ENCODE peak calls at places on chromosomes 12 and 14, in six cellular contexts. One of them, this sample, is unnamed. For H3K36me3 and H3K9me3, the result is how much of the 10 kb centered on the place peaks cover.

GRCh38 chr12:85872497-85873091 is 1.5 kb upstream of the NTS start:
- DNase-seq in CD8-positive, alpha-beta T cell: no peak
- DNase-seq in A673: peak
- DNase-seq in lung: no peak
- DNase-seq in colonic mucosa: no peak
- DNase-seq in ascending aorta: no peak
- DNase-seq in this sample: no peak

GRCh38 chr12:84924956-84925355 is 12.4 kb upstream of the SLC6A15 start:
- DNase-seq in ascending aorta: no peak
- DNase-seq in CD8-positive, alpha-beta T cell: no peak
- DNase-seq in lung: no peak
- DNase-seq in colonic mucosa: no peak
- DNase-seq in A673: peak
- DNase-seq in this sample: no peak

GRCh38 chr12:87344699-87345098 is 684.5 kb downstream of the C12orf50 start:
- DNase-seq in colonic mucosa: no peak
- DNase-seq in CD8-positive, alpha-beta T cell: no peak
- DNase-seq in A673: peak
- DNase-seq in ascending aorta: no peak
- DNase-seq in lung: no peak
- DNase-seq in this sample: no peak

GRCh38 chr14:61147898-61148549 is 133.1 kb downstream of the TMEM30B start:
- DNase-seq in lung: peak
- DNase-seq in colonic mucosa: no peak
- DNase-seq in A673: no peak
- DNase-seq in CD8-positive, alpha-beta T cell: no peak
- DNase-seq in ascending aorta: peak
- DNase-seq in this sample: no peak

GRCh38 chr12:26434299-26434915 is 239.0 kb downstream of the SSPN start:
- DNase-seq in lung: no peak
- DNase-seq in colonic mucosa: peak
- DNase-seq in CD8-positive, alpha-beta T cell: no peak
- DNase-seq in A673: peak
- DNase-seq in ascending aorta: no peak
- DNase-seq in this sample: no peak

GRCh38 chr12:110370732-110371141 is 32.8 kb downstream of the ANAPC7 start:
- DNase-seq in lung: no peak
- DNase-seq in A673: no peak
- DNase-seq in colonic mucosa: no peak
- DNase-seq in CD8-positive, alpha-beta T cell: no peak
- DNase-seq in ascending aorta: no peak
- DNase-seq in this sample: no peak

GRCh38 chr12:70661762-70662161 is 24.5 kb upstream of the PTPRB start:
- DNase-seq in ascending aorta: no peak
- DNase-seq in A673: peak
- DNase-seq in lung: no peak
- DNase-seq in CD8-positive, alpha-beta T cell: no peak
- DNase-seq in colonic mucosa: no peak
- DNase-seq in this sample: no peak

GRCh38 chr12:88993655-88994054 is 358.6 kb downstream of the DUSP6 start:
- DNase-seq in lung: no peak
- DNase-seq in colonic mucosa: no peak
- DNase-seq in A673: peak
- DNase-seq in ascending aorta: no peak
- DNase-seq in CD8-positive, alpha-beta T cell: no peak
- DNase-seq in this sample: no peak

GRCh38 chr12:47391566-47391965 is 311.8 kb upstream of the AMIGO2 start:
- DNase-seq in lung: no peak
- DNase-seq in CD8-positive, alpha-beta T cell: peak
- DNase-seq in colonic mucosa: no peak
- DNase-seq in A673: no peak
- DNase-seq in ascending aorta: no peak
- DNase-seq in this sample: no peak

GRCh38 chr12:2613674-2614073 is 181.1 kb upstream of the FKBP4 start:
- DNase-seq in colonic mucosa: no peak
- DNase-seq in A673: peak
- DNase-seq in ascending aorta: peak
- DNase-seq in lung: no peak
- DNase-seq in CD8-positive, alpha-beta T cell: no peak
- DNase-seq in this sample: peak

GRCh38 chr12:43338848-43339526 is 213.0 kb downstream of the ADAMTS20 start:
- DNase-seq in lung: no peak
- DNase-seq in CD8-positive, alpha-beta T cell: no peak
- DNase-seq in A673: peak
- DNase-seq in colonic mucosa: no peak
- DNase-seq in ascending aorta: no peak
- DNase-seq in this sample: no peak

DNA sequence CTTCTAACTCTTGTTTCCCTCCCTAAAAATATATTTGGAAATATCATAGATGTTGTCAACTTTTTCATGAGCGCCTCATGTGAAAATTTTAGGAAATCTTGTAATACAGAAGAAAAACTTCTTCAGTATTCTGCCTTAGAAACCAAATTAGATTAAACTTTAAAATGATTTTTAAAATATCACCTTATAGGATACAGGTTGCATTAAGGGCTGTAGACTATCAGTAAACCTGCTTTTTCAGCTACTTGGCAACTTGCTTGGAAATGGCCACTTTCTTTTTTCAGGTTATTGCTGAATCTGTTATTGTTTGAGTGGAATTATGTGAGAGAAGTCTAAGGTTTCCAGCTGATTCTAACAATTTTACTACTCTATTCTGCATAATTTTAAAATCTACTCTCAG is 9.1 kb downstream of the EID3 start:
- DNase-seq in CD8-positive, alpha-beta T cell: no peak
- DNase-seq in colonic mucosa: no peak
- DNase-seq in ascending aorta: no peak
- DNase-seq in A673: no peak
- DNase-seq in lung: no peak
- DNase-seq in this sample: no peak
- H3K36me3 ChIP-seq in CD8-positive, alpha-beta T cell: under half
- H3K36me3 ChIP-seq in colonic mucosa: under half
- H3K36me3 ChIP-seq in ascending aorta: half or more
- H3K36me3 ChIP-seq in A673: half or more
- H3K36me3 ChIP-seq in lung: under half
- H3K36me3 ChIP-seq in this sample: half or more

GRCh38 chr12:12558291-12558690 is 4.4 kb downstream of the DUSP16 start:
- DNase-seq in lung: no peak
- DNase-seq in colonic mucosa: no peak
- DNase-seq in ascending aorta: no peak
- DNase-seq in CD8-positive, alpha-beta T cell: no peak
- DNase-seq in A673: no peak
- DNase-seq in this sample: no peak
- H3K4me3 ChIP-seq in lung: no peak
- H3K4me3 ChIP-seq in colonic mucosa: no peak
- H3K4me3 ChIP-seq in ascending aorta: no peak
- H3K4me3 ChIP-seq in CD8-positive, alpha-beta T cell: no peak
- H3K4me3 ChIP-seq in A673: no peak
- H3K4me3 ChIP-seq in this sample: no peak

GRCh38 chr12:34403706-34404376 is 381.5 kb downstream of the ALG10 start:
- DNase-seq in A673: no peak
- DNase-seq in lung: peak
- DNase-seq in colonic mucosa: peak
- DNase-seq in ascending aorta: peak
- DNase-seq in CD8-positive, alpha-beta T cell: no peak
- DNase-seq in this sample: peak
- H3K9me3 ChIP-seq in A673: under half
- H3K9me3 ChIP-seq in lung: under half
- H3K9me3 ChIP-seq in colonic mucosa: under half
- H3K9me3 ChIP-seq in ascending aorta: under half
- H3K9me3 ChIP-seq in CD8-positive, alpha-beta T cell: under half
- H3K9me3 ChIP-seq in this sample: under half

DNA sequence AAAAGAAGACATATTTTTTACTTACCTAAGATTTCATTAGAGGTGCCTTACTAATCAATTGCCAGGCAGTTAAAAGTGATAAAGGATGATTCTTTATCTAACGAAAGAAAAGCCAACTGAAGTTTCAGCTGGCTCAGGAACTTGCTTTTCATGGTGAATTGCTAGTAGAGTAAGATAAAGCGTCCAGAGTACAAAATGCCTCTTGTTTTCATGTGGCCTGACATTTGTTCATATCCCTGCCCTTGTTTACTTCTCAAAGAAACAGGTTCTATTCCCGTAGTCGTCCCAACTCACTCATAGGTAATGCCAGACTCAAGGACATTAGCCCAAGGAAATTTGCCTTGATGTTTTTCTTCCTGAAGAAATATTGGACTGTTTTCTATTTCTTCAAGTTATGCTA is 420.8 kb downstream of the RAD51B start:
- DNase-seq in colonic mucosa: no peak
- DNase-seq in A673: no peak
- DNase-seq in CD8-positive, alpha-beta T cell: no peak
- DNase-seq in ascending aorta: no peak
- DNase-seq in lung: no peak
- DNase-seq in this sample: no peak
- H3K36me3 ChIP-seq in colonic mucosa: under half
- H3K36me3 ChIP-seq in A673: under half
- H3K36me3 ChIP-seq in CD8-positive, alpha-beta T cell: under half
- H3K36me3 ChIP-seq in ascending aorta: under half
- H3K36me3 ChIP-seq in lung: under half
- H3K36me3 ChIP-seq in this sample: under half

DNA sequence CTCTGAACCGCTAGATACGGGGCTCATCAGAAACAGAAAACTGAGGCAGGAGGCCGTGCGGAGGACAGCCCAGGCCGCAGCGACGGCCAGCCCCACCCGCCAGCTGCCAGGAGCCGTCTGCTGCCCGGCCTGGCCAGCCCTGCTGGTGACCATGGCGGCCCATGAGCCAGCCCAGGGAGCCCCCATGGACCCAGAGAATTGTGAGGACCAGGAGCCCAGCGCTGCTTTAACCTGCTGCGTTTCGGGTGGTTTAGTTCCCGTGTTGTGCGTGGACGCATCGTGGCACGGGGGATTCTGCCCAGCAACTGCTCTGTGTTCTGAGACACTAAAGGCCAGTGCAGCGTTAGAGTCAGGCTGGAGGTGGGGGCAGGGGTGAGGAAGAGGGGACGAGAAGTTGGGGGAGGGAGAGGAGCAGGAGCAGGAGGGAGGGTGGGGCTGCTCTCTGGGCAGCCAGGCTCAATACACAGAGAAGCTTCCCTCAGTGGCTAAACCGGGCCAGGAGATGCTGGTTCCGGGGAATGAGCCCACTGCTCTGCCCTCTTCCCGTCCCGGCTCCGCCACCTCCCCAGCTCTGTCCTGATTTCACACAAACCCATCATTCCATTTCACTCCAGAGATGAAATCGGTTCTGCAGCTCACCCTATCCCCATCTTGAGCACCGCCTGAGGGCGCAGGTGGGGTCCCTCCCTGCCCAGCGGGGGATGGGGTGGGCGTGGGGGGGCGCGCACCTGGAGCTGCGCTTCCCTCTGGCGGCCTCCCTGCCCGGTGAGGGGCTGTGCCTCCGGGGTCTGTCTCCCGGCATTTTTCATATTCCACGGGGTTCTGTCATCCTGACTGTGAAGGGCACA is 44.4 kb downstream of the NOC4L start:
- DNase-seq in colonic mucosa: no peak
- DNase-seq in ascending aorta: no peak
- DNase-seq in A673: no peak
- DNase-seq in lung: no peak
- DNase-seq in CD8-positive, alpha-beta T cell: no peak
- DNase-seq in this sample: no peak
- H3K4me3 ChIP-seq in colonic mucosa: peak
- H3K4me3 ChIP-seq in ascending aorta: peak
- H3K4me3 ChIP-seq in A673: peak
- H3K4me3 ChIP-seq in lung: peak
- H3K4me3 ChIP-seq in CD8-positive, alpha-beta T cell: peak
- H3K4me3 ChIP-seq in this sample: peak

DNA sequence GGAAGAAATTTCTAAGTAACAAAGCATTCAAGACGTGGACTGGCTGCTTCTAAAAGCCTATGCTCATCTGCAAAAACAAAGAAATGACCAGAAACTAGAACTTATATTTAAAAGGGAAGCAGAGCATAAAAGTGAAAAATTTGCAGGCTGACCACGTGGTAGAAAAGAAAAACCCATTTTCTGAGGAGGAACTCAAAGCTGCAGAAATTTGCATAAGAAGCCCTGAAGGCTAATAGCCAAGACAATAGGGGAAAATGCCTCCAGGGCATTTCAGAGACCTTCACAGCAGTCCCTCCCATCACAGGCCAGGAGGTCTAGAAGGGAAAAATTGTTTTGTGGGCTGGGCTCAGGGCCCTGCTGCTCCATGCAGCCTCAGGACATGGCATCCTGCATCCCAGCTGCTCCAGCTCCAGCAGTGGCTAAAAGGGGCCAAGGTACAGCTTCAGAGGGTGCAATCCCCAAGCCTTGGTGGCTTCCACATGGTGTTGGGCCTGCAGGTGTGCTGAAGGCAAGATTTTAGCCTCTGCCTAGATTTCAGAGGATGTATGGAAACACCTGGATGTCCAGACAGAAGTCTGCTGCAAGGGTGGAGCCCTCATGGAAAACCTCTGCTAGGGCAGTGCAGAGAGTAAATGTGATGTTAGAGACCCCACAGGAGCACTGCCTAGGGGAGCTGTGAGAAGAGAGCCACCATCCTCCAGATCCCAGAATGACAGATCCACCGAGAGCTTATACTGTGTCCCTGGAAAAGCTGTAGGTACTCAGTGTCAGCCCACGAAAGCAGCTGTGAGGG is 55.5 kb downstream of the CHGA start:
- DNase-seq in CD8-positive, alpha-beta T cell: no peak
- DNase-seq in ascending aorta: no peak
- DNase-seq in colonic mucosa: no peak
- DNase-seq in lung: no peak
- DNase-seq in A673: no peak
- DNase-seq in this sample: no peak
- H3K9me3 ChIP-seq in CD8-positive, alpha-beta T cell: under half
- H3K9me3 ChIP-seq in ascending aorta: under half
- H3K9me3 ChIP-seq in colonic mucosa: under half
- H3K9me3 ChIP-seq in lung: under half
- H3K9me3 ChIP-seq in A673: under half
- H3K9me3 ChIP-seq in this sample: under half

GRCh38 chr14:51660720-51661119 is 9.0 kb downstream of the FRMD6 start:
- DNase-seq in ascending aorta: no peak
- DNase-seq in A673: no peak
- DNase-seq in lung: no peak
- DNase-seq in CD8-positive, alpha-beta T cell: no peak
- DNase-seq in colonic mucosa: no peak
- DNase-seq in this sample: no peak

GRCh38 chr14:51666831-51667230 is 15.1 kb downstream of the FRMD6 start:
- DNase-seq in lung: no peak
- DNase-seq in ascending aorta: no peak
- DNase-seq in colonic mucosa: no peak
- DNase-seq in CD8-positive, alpha-beta T cell: no peak
- DNase-seq in A673: no peak
- DNase-seq in this sample: no peak

GRCh38 chr14:51666070-51666469 is 14.4 kb downstream of the FRMD6 start:
- DNase-seq in colonic mucosa: no peak
- DNase-seq in lung: no peak
- DNase-seq in ascending aorta: no peak
- DNase-seq in A673: no peak
- DNase-seq in CD8-positive, alpha-beta T cell: no peak
- DNase-seq in this sample: no peak

GRCh38 chr14:51661504-51661903 is 9.8 kb downstream of the FRMD6 start:
- DNase-seq in ascending aorta: no peak
- DNase-seq in colonic mucosa: no peak
- DNase-seq in lung: no peak
- DNase-seq in CD8-positive, alpha-beta T cell: no peak
- DNase-seq in A673: no peak
- DNase-seq in this sample: no peak

GRCh38 chr14:51663783-51664326 is 12.1 kb downstream of the FRMD6 start:
- DNase-seq in lung: no peak
- DNase-seq in colonic mucosa: no peak
- DNase-seq in CD8-positive, alpha-beta T cell: no peak
- DNase-seq in ascending aorta: no peak
- DNase-seq in A673: no peak
- DNase-seq in this sample: no peak
- H3K36me3 ChIP-seq in lung: under half
- H3K36me3 ChIP-seq in colonic mucosa: under half
- H3K36me3 ChIP-seq in CD8-positive, alpha-beta T cell: under half
- H3K36me3 ChIP-seq in ascending aorta: under half
- H3K36me3 ChIP-seq in A673: under half
- H3K36me3 ChIP-seq in this sample: under half

GRCh38 chr12:114415525-114415868 is 9.6 kb upstream of the TBX5 start:
- DNase-seq in CD8-positive, alpha-beta T cell: no peak
- DNase-seq in ascending aorta: no peak
- DNase-seq in lung: no peak
- DNase-seq in A673: no peak
- DNase-seq in colonic mucosa: no peak
- DNase-seq in this sample: no peak
- H3K4me3 ChIP-seq in CD8-positive, alpha-beta T cell: no peak
- H3K4me3 ChIP-seq in ascending aorta: no peak
- H3K4me3 ChIP-seq in lung: no peak
- H3K4me3 ChIP-seq in A673: no peak
- H3K4me3 ChIP-seq in colonic mucosa: no peak
- H3K4me3 ChIP-seq in this sample: no peak

This sample was measured in right atrium auricular region.